ENCODE peak calls at places on chromosomes 13 and 19, in six cellular contexts. R is A549, V is upper lobe of right lung, Y is colonic mucosa, W is testis, T is HCT116. H is an unnamed sample.

GRCh38 chr13:92346046-92346445 is 880.6 kb upstream of the GPC6 start:
- DNase-seq in R (no peak), Y (no peak), V (no peak), W (no peak), T (no peak), H (no peak)

GRCh38 chr13:100273576-100273975 is 184.7 kb downstream of the PCCA start:
- DNase-seq in Y (no peak), W (no peak), V (no peak), R (no peak), T (no peak), H (no peak)

GRCh38 chr19:45919678-45920077 is 5.1 kb upstream of the NANOS2 start:
- DNase-seq in R (no peak), Y (no peak), W (no peak), V (no peak), T (no peak), H (no peak)

GRCh38 chr19:55472463-55472862 is 4.0 kb upstream of the ZNF628 start:
- DNase-seq in W (no peak), Y (no peak), R (peak; percentile 80), T (peak; percentile 96), V (no peak), H (no peak)

GRCh38 chr13:20498129-20498528 is 27.5 kb downstream of the CRYL1 start:
- DNase-seq in V (no peak), R (no peak), T (no peak), W (no peak), Y (no peak), H (no peak)

GRCh38 chr19:10292206-10292788 is 2.5 kb downstream of the ICAM5 start:
- DNase-seq in R (peak; percentile 72), T (peak; percentile 71), Y (peak; percentile 92), W (peak; percentile 78), V (peak; percentile 96), H (peak; percentile 66)

GRCh38 chr13:37701972-37702371 is 103.4 kb upstream of the POSTN start:
- DNase-seq in V (no peak), W (no peak), R (peak; percentile 29), T (no peak), Y (no peak), H (no peak)

GRCh38 chr19:52946322-52947310 is 16.1 kb downstream of the ZNF816 start:
- DNase-seq in T (no peak), V (peak; percentile 93), R (no peak), W (peak; percentile 54), Y (no peak), H (peak; percentile 18)

GRCh38 chr13:73772449-73773186 is 361.6 kb downstream of the KLF12 start:
- DNase-seq in Y (no peak), T (no peak), V (no peak), W (no peak), R (no peak), H (no peak)

GRCh38 chr19:44576843-44577565 is 36.4 kb upstream of the IGSF23 start:
- DNase-seq in W (peak; percentile 29), R (peak; percentile 81), T (peak; percentile 39), Y (peak; percentile 59), V (no peak), H (no peak)

GRCh38 chr13:49499889-49500660 is 4.3 kb downstream of the PHF11 start:
- DNase-seq in Y (no peak), V (no peak), R (no peak), T (no peak), W (no peak), H (no peak)

GRCh38 chr19:36409841-36410240 is 8.6 kb downstream of the ZFP82 start:
- DNase-seq in W (no peak), T (no peak), V (no peak), Y (no peak), R (no peak), H (no peak)

GRCh38 chr13:92967923-92968322 is 258.7 kb upstream of the GPC6 start:
- DNase-seq in W (no peak), R (peak; percentile 1), T (no peak), Y (no peak), V (no peak), H (no peak)

GRCh38 chr13:72544042-72544441 is 183.4 kb downstream of the MZT1 start:
- DNase-seq in T (no peak), R (no peak), W (no peak), Y (no peak), V (no peak), H (no peak)

GRCh38 chr13:113401452-113402415 is 37.8 kb upstream of the GRTP1 start:
- DNase-seq in V (peak; percentile 53), T (no peak), W (no peak), R (no peak), Y (no peak), H (no peak)

GRCh38 chr13:113404366-113404722 is 40.4 kb upstream of the GRTP1 start:
- DNase-seq in V (no peak), W (no peak), Y (no peak), R (no peak), T (no peak), H (no peak)

GRCh38 chr13:113404723-113405471 is 41.0 kb upstream of the GRTP1 start:
- DNase-seq in W (no peak), R (no peak), Y (no peak), T (no peak), V (peak; percentile 60), H (no peak)

GRCh38 chr13:113402471-113403254 is 38.7 kb upstream of the GRTP1 start:
- DNase-seq in R (no peak), T (no peak), V (peak; percentile 47), Y (no peak), W (no peak), H (peak; percentile 4)

DNA sequence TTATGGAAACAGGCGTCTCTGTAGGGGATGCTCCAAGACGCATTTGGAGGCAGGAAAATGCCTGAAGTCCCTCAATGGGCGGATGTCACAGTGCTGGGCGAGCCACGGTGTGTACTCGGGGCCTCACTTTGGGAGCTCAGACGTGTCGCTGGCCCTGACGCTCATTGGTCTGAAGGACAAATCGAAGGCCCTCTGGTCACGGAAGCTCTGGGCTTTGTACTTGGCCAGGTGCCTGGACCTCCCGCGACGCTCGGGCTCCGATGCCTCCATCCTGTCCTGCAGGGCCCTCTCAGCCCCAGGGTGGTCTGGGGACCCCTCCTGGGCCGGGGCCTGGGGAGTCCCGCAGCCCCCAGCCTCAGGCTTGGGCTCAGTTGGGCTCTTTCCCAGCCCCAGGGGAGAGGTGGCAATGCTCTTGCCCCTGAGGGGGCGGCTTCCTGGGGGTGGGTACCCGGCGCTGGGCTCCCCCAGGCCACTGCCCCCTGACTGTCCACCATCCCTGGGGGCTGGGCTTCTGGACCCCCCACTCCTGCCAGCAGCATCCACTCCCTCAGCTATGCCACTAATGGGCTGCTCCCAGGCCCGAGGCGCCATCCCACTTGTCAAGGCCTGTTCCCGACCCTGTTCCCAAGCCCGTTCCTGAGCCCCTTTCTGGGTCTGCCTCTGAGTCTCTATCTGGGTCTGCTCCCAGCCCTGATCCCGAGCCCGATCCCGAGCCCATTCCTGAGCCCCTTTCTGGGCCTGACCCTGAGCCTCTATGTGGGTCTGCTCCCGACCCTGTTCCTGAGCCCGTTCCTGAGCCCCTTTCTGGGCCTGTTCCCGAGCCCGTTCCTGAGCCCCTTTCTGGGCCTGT is 39.5 kb upstream of the GRTP1 start:
- DNase-seq in W (no peak), R (no peak), T (no peak), Y (no peak), V (peak; percentile 64), H (no peak)
- H3K4me1 ChIP-seq in W (no peaks in the 10 kb centered on the region), R (no peaks in the 10 kb centered on the region), T (peaks cover 8% of the 10 kb centered on the region), Y (no peaks in the 10 kb centered on the region), V (no peaks in the 10 kb centered on the region), H (peaks cover 42% of the 10 kb centered on the region)

GRCh38 chr13:41516166-41516565 is 58.8 kb downstream of the RGCC start:
- DNase-seq in W (no peak), V (no peak), T (no peak), R (no peak), Y (no peak), H (no peak)
- H3K4me1 ChIP-seq in W (no peaks in the 10 kb centered on the region), V (no peaks in the 10 kb centered on the region), T (no peaks in the 10 kb centered on the region), R (no peaks in the 10 kb centered on the region), Y (no peaks in the 10 kb centered on the region), H (no peaks in the 10 kb centered on the region)

DNA sequence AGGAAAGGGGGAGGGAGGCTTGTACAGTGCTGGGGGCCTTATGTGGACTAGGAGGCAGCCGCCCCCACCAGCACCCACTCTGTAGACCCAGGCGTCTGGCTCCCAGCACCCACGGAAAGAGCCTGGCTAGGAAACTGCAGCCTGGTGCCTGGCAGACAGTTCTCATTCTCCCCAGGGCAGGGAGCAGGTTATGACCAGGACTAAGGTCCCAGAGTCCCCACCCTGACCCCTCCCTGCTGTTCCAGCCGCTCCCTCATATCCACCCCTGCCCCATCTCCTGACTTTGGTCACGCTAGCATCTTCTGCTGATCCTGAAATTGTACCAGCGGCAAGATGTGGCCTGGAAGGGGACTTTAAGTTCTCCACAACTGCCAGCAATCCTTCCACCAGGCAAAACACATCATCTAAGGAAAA is at the start of gene FXYD3:
- DNase-seq in Y (peak; percentile 88), R (no peak), W (no peak), V (no peak), T (no peak), H (no peak)
- H3K4me1 ChIP-seq in Y (no peaks in the 10 kb centered on the region), R (peaks cover 13% of the 10 kb centered on the region), W (peaks cover 6% of the 10 kb centered on the region), V (peaks cover 24% of the 10 kb centered on the region), T (peaks cover 18% of the 10 kb centered on the region), H (peaks cover 21% of the 10 kb centered on the region)

GRCh38 chr19:15251010-15251748 is 18.9 kb upstream of the EPHX3 start:
- DNase-seq in R (no peak), V (no peak), T (no peak), W (no peak), Y (no peak), H (peak; percentile 76)

GRCh38 chr19:15250635-15250993 is 18.4 kb upstream of the EPHX3 start:
- DNase-seq in V (no peak), T (no peak), Y (no peak), R (no peak), W (no peak), H (no peak)

GRCh38 chr19:15253076-15253475 is 20.8 kb upstream of the EPHX3 start:
- DNase-seq in R (no peak), W (no peak), T (no peak), Y (no peak), V (no peak), H (no peak)

GRCh38 chr19:15252398-15253018 is 20.3 kb upstream of the EPHX3 start:
- DNase-seq in Y (no peak), V (no peak), T (no peak), W (no peak), R (peak; percentile 33), H (no peak)

DNA sequence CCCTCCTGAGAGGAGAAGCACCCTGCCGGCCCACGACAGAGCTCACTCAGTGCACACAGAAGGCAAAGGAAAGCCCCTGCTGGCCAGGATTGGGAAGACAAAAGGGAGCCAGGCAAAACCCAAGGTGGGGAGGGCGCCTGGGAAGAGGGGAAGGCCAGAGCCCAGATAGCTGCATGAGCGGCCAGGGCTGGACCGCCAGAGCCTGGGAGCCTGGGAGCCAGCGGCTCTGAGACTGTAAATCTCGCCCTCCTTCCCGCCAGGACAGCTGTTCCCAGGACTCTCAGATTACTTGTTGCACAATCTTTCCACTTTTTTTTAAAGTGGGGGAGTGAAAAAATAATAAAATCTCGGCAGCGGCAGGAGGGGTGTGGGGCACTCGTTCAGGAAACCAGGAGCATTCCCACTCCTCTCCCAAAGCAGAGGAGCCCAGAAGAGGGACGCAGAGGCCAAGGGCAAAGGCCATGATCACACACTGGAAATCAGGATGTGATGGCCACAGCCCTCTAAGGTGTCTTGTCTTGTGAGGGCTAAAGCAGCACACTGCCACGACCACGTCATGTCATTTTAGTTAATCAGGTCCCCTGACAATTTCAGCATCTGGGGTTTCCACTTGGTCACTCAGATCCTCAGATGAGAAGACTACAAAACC is 19.6 kb upstream of the EPHX3 start:
- DNase-seq in V (no peak), W (peak; percentile 83), R (peak; percentile 55), Y (peak; percentile 56), T (no peak), H (peak; percentile 83)
- H3K4me1 ChIP-seq in V (peaks cover 58% of the 10 kb centered on the region), W (peaks cover 76% of the 10 kb centered on the region), R (peaks cover 55% of the 10 kb centered on the region), Y (peaks cover 19% of the 10 kb centered on the region), T (peaks cover 14% of the 10 kb centered on the region), H (peaks cover 60% of the 10 kb centered on the region)

GRCh38 chr19:49573451-49573850 is 6.9 kb downstream of the NOSIP start:
- DNase-seq in T (no peak), Y (no peak), V (no peak), R (no peak), W (no peak), H (no peak)
- H3K4me1 ChIP-seq in T (peaks cover 52% of the 10 kb centered on the region), Y (peaks cover 4% of the 10 kb centered on the region), V (peaks cover 8% of the 10 kb centered on the region), R (peaks cover 6% of the 10 kb centered on the region), W (peaks cover 18% of the 10 kb centered on the region), H (peaks cover 20% of the 10 kb centered on the region)

H was measured in heart right ventricle.